ENCODE peak calls at places on chromosome 6, in nine cellular contexts. O is naive thymus-derived CD4-positive, alpha-beta T cell; Y is cardiac muscle cell; B is IMR-90; X is kidney; L is body of pancreas; G is suprapubic skin; W is CD4-positive, alpha-beta T cell; M is neuronal stem cell. V is an unnamed sample.
A peak's percentile ranks its signal among the peaks of the same experiment; 100 is the strongest.

GRCh38 chr6:152748843-152749242 is 1.8 kb upstream of the VIP start:
- DNase-seq in W (no peak), G (no peak), L (no peak), O (no peak), B (peak; percentile 33), M (no peak), X (no peak), Y (no peak), V (no peak)

GRCh38 chr6:141242957-141243356 is 889.8 kb upstream of the GJE1 start:
- DNase-seq in W (no peak), Y (no peak), M (no peak), X (no peak), O (no peak), L (no peak), B (no peak), G (no peak), V (no peak)

GRCh38 chr6:31513456-31514165 is 15.2 kb upstream of the MCCD1 start:
- DNase-seq in M (no peak), W (no peak), G (no peak), X (no peak), L (no peak), B (no peak), Y (no peak), O (no peak), V (no peak)

GRCh38 chr6:129317931-129318820 is 391.8 kb downstream of the ARHGAP18 start:
- DNase-seq in M (peak; percentile 24), O (no peak), L (no peak), B (peak; percentile 47), G (no peak), W (no peak), Y (no peak), X (no peak), V (no peak)

GRCh38 chr6:4167833-4168232 is 32.5 kb upstream of the ECI2 start:
- DNase-seq in O (no peak), M (no peak), W (no peak), X (no peak), Y (no peak), B (no peak), L (no peak), G (no peak), V (no peak)

GRCh38 chr6:4573958-4574481 is 202.2 kb upstream of the CDYL start:
- DNase-seq in L (no peak), M (no peak), G (no peak), W (no peak), X (no peak), Y (no peak), O (no peak), B (peak; percentile 88), V (no peak)

GRCh38 chr6:170101281-170102035 is 189.4 kb downstream of the DLL1 start:
- DNase-seq in W (no peak), Y (no peak), O (no peak), G (peak; percentile 59), M (no peak), B (no peak), X (peak; percentile 49), L (no peak), V (no peak)

GRCh38 chr6:15433517-15433874 is 187.6 kb downstream of the JARID2 start:
- DNase-seq in B (no peak), O (no peak), W (no peak), L (no peak), G (no peak), M (no peak), Y (no peak), X (no peak), V (no peak)

GRCh38 chr6:123515715-123516114 is 121.0 kb downstream of the TRDN start:
- DNase-seq in L (no peak), G (no peak), Y (no peak), X (no peak), M (no peak), B (no peak), W (no peak), O (no peak), V (no peak)

GRCh38 chr6:130991422-130992144 is 71.5 kb downstream of the EPB41L2 start:
- DNase-seq in G (no peak), B (no peak), L (no peak), X (no peak), W (no peak), O (no peak), Y (no peak), M (no peak), V (no peak)
- H3K9me3 ChIP-seq in G (no peaks in the 10 kb centered on the region), B (no peaks in the 10 kb centered on the region), L (no peaks in the 10 kb centered on the region), X (no peaks in the 10 kb centered on the region), W (no peaks in the 10 kb centered on the region), O (no peaks in the 10 kb centered on the region), Y (no peaks in the 10 kb centered on the region), M (peaks cover 4% of the 10 kb centered on the region), V (no peaks in the 10 kb centered on the region)

GRCh38 chr6:137832110-137832509 is 34.9 kb upstream of the TNFAIP3 start:
- DNase-seq in M (no peak), G (no peak), Y (no peak), O (no peak), B (peak; percentile 92), L (no peak), W (no peak), X (no peak), V (no peak)
- H3K9me3 ChIP-seq in M (no peaks in the 10 kb centered on the region), G (no peaks in the 10 kb centered on the region), Y (no peaks in the 10 kb centered on the region), O (no peaks in the 10 kb centered on the region), B (no peaks in the 10 kb centered on the region), L (no peaks in the 10 kb centered on the region), W (no peaks in the 10 kb centered on the region), X (no peaks in the 10 kb centered on the region), V (no peaks in the 10 kb centered on the region)

GRCh38 chr6:11780097-11780428 is 1.5 kb upstream of the ADTRP start:
- DNase-seq in B (no peak), W (no peak), Y (no peak), L (no peak), G (no peak), M (no peak), X (no peak), O (no peak), V (no peak)
- H3K9me3 ChIP-seq in B (no peaks in the 10 kb centered on the region), W (no peaks in the 10 kb centered on the region), Y (no peaks in the 10 kb centered on the region), L (no peaks in the 10 kb centered on the region), G (no peaks in the 10 kb centered on the region), M (no peaks in the 10 kb centered on the region), X (no peaks in the 10 kb centered on the region), O (no peaks in the 10 kb centered on the region), V (no peaks in the 10 kb centered on the region)

GRCh38 chr6:159469449-159469848 is 223.6 kb downstream of the SOD2 start:
- DNase-seq in Y (no peak), X (no peak), L (no peak), W (no peak), M (no peak), G (no peak), O (no peak), B (no peak), V (no peak)

GRCh38 chr6:159470400-159470799 is 222.6 kb downstream of the SOD2 start:
- DNase-seq in W (no peak), M (no peak), O (no peak), L (no peak), B (no peak), Y (no peak), X (no peak), G (no peak), V (no peak)

GRCh38 chr6:159473844-159474243 is 219.2 kb downstream of the SOD2 start:
- DNase-seq in L (peak; percentile 9), Y (no peak), M (no peak), B (no peak), W (no peak), O (no peak), X (no peak), G (no peak), V (no peak)

GRCh38 chr6:159467473-159468041 is 225.5 kb downstream of the SOD2 start:
- DNase-seq in M (no peak), L (no peak), Y (no peak), O (no peak), X (no peak), W (no peak), B (no peak), G (no peak), V (no peak)

GRCh38 chr6:159473435-159473834 is 219.6 kb downstream of the SOD2 start:
- DNase-seq in O (no peak), L (no peak), W (no peak), X (no peak), M (no peak), B (no peak), Y (no peak), G (no peak), V (no peak)
- H3K9me3 ChIP-seq in O (no peaks in the 10 kb centered on the region), L (no peaks in the 10 kb centered on the region), W (no peaks in the 10 kb centered on the region), X (peaks cover 4% of the 10 kb centered on the region), M (no peaks in the 10 kb centered on the region), B (no peaks in the 10 kb centered on the region), Y (no peaks in the 10 kb centered on the region), G (no peaks in the 10 kb centered on the region), V (no peaks in the 10 kb centered on the region)

DNA sequence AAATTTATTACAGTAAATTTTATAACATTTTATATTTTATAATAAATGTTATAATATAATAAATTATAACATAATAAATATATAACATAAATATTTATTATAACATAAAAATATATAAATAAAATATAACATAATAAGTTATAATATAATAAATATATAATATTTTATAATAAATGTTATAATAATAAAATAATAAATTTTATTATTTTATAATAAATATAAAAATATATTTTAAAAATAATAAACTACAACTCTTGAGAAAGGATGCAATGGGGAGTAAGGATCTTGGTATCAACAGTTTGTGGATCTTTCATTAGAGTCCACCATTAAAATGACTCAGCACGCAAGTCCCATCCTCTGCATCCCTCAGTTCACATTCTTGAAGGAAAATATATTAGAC is 312.6 kb downstream of the MEI4 start:
- DNase-seq in M (no peak), W (no peak), O (no peak), X (no peak), B (no peak), Y (no peak), G (no peak), L (no peak), V (no peak)
- H3K9me3 ChIP-seq in M (no peaks in the 10 kb centered on the region), W (peaks cover 6% of the 10 kb centered on the region), O (no peaks in the 10 kb centered on the region), X (peaks cover 7% of the 10 kb centered on the region), B (peaks cover 9% of the 10 kb centered on the region), Y (no peaks in the 10 kb centered on the region), G (peaks cover 6% of the 10 kb centered on the region), L (no peaks in the 10 kb centered on the region), V (no peaks in the 10 kb centered on the region)

GRCh38 chr6:81613606-81614005 is 138.9 kb downstream of the TENT5A start:
- DNase-seq in X (no peak), Y (no peak), M (no peak), W (no peak), O (no peak), B (peak; percentile 88), G (no peak), L (no peak), V (no peak)
- H3K9me3 ChIP-seq in X (no peaks in the 10 kb centered on the region), Y (no peaks in the 10 kb centered on the region), M (no peaks in the 10 kb centered on the region), W (no peaks in the 10 kb centered on the region), O (no peaks in the 10 kb centered on the region), B (no peaks in the 10 kb centered on the region), G (no peaks in the 10 kb centered on the region), L (no peaks in the 10 kb centered on the region), V (no peaks in the 10 kb centered on the region)

DNA sequence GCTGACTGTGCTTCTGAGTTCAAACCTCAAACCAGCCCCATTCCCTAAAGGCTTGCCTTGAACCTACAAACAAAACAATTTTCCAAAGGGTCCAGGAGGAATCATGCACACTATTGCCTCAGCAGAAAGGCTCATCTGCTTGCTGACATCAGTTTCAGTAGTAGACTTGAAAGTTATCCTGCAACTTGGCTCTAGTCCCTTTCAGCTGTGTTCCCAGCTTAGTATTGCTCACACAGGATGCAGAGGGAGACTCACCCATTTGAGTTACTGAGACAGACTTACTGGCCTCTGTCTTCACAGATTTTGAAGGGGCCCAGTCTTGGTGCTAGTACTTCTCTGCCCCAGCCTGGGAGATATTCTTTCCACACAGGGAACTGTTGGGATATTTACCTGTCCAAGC is 38.5 kb upstream of the TFB1M start:
- DNase-seq in L (no peak), X (no peak), M (no peak), O (no peak), G (no peak), W (no peak), B (peak; percentile 90), Y (no peak), V (no peak)
- H3K9me3 ChIP-seq in L (no peaks in the 10 kb centered on the region), X (peaks cover 3% of the 10 kb centered on the region), M (peaks cover 4% of the 10 kb centered on the region), O (no peaks in the 10 kb centered on the region), G (peaks cover 5% of the 10 kb centered on the region), W (peaks cover 18% of the 10 kb centered on the region), B (peaks cover 3% of the 10 kb centered on the region), Y (no peaks in the 10 kb centered on the region), V (peaks cover 3% of the 10 kb centered on the region)

GRCh38 chr6:77511860-77512259 is 48.6 kb upstream of the HTR1B start:
- DNase-seq in Y (no peak), M (no peak), O (no peak), W (no peak), B (no peak), L (no peak), G (no peak), X (no peak), V (no peak)
- H3K9me3 ChIP-seq in Y (no peaks in the 10 kb centered on the region), M (no peaks in the 10 kb centered on the region), O (no peaks in the 10 kb centered on the region), W (no peaks in the 10 kb centered on the region), B (peaks cover 2% of the 10 kb centered on the region), L (peaks cover 2% of the 10 kb centered on the region), G (peaks cover 17% of the 10 kb centered on the region), X (peaks cover 25% of the 10 kb centered on the region), V (no peaks in the 10 kb centered on the region)